ENCODE peak calls at places on chromosomes 13 and 19, in nine cellular contexts. R, J, H, L, S, Q, I, G and U are unnamed samples.

GRCh38 chr19:44696939-44697669 is 1.8 kb upstream of the CEACAM16 start:
- DNase-seq in R (no peak), J (no peak), H (no peak), L (no peak), S (no peak), Q (no peak), I (no peak), G (no peak), U (no peak)

GRCh38 chr13:23185542-23185941 is 4.8 kb downstream of the SGCG start:
- DNase-seq in R (no peak), J (no peak), H (no peak), L (no peak), S (no peak), Q (no peak), I (no peak), G (no peak), U (no peak)

GRCh38 chr19:29233591-29233990 is 20.6 kb upstream of the UQCRFS1 start:
- DNase-seq in R (no peak), J (no peak), H (no peak), L (no peak), S (no peak), Q (no peak), I (no peak), G (no peak), U (no peak)

GRCh38 chr13:46751811-46752635 is 44.9 kb downstream of the ESD start:
- DNase-seq in R (peak), J (peak), H (no peak), L (no peak), S (no peak), Q (no peak), I (peak), G (peak), U (peak)

GRCh38 chr13:43830481-43830873 is 43.7 kb upstream of the ENOX1 start:
- DNase-seq in R (peak), J (no peak), H (no peak), L (no peak), S (no peak), Q (no peak), I (peak), G (no peak), U (peak)

GRCh38 chr13:26132756-26133155 is 80.9 kb upstream of the SHISA2 start:
- DNase-seq in R (no peak), J (no peak), H (no peak), L (no peak), S (no peak), Q (no peak), I (peak), G (no peak), U (peak)

GRCh38 chr13:30526612-30527217 is 61.0 kb upstream of the HMGB1 start:
- DNase-seq in R (peak), J (no peak), H (peak), L (no peak), S (no peak), Q (no peak), I (peak), G (no peak), U (peak)

GRCh38 chr19:43660301-43660700 is 9.7 kb downstream of the PLAUR start:
- DNase-seq in R (no peak), J (no peak), H (no peak), L (no peak), S (no peak), Q (no peak), I (no peak), G (no peak), U (no peak)

GRCh38 chr19:32649751-32650150 is 25.2 kb downstream of the ANKRD27 start:
- DNase-seq in R (no peak), J (no peak), H (peak), L (no peak), S (no peak), Q (no peak), I (no peak), G (no peak), U (no peak)

GRCh38 chr13:40776681-40777165 is 5.7 kb upstream of the MRPS31 start:
- DNase-seq in R (peak), J (peak), H (no peak), L (no peak), S (no peak), Q (no peak), I (peak), G (no peak), U (peak)

GRCh38 chr13:73390100-73390499 is 331.3 kb downstream of the KLF5 start:
- DNase-seq in R (no peak), J (no peak), H (no peak), L (no peak), S (no peak), Q (no peak), I (peak), G (no peak), U (no peak)